ENCODE peak calls at places on chromosomes 6 and 20, in eight cellular contexts. L is nephron progenitor cell, K is HCT116, Q is GM20000, P is GM13977, D is left ventricle myocardium inferior, R is epithelial cell of esophagus, I is fibroblast of lung. E is an unnamed sample.

GRCh38 chr6:74113901-74114300 is 417.9 kb downstream of the CD109 start:
- DNase-seq in I (no peak), P (no peak), K (no peak), Q (no peak), D (no peak), L (no peak), R (no peak), E (no peak)

GRCh38 chr6:156533860-156534580 is 243.2 kb upstream of the ARID1B start:
- DNase-seq in I (no peak), P (no peak), Q (no peak), D (no peak), L (no peak), R (no peak), K (no peak), E (no peak)

GRCh38 chr6:92777146-92777740 is 642.1 kb downstream of the EPHA7 start:
- DNase-seq in R (peak; percentile 62), Q (no peak), D (no peak), K (no peak), I (peak; percentile 68), P (peak; percentile 2), L (no peak), E (peak; percentile 49)

GRCh38 chr20:40265872-40266533 is 423.0 kb downstream of the MAFB start:
- DNase-seq in P (no peak), L (no peak), K (no peak), R (peak; percentile 57), Q (no peak), I (peak; percentile 67), D (no peak), E (peak; percentile 75)

GRCh38 chr6:160439751-160440150 is 91.6 kb downstream of the SLC22A3 start:
- DNase-seq in L (no peak), Q (no peak), R (no peak), K (no peak), P (no peak), I (no peak), D (no peak), E (no peak)

GRCh38 chr6:136989591-136990578 is 54.9 kb downstream of the IL20RA start:
- DNase-seq in L (peak; percentile 56), R (no peak), D (peak; percentile 48), Q (no peak), I (no peak), K (no peak), P (no peak), E (no peak)

GRCh38 chr6:148934534-148934933 is 187.7 kb downstream of the UST start:
- DNase-seq in R (peak; percentile 15), L (no peak), D (peak; percentile 28), P (no peak), K (no peak), I (peak; percentile 40), Q (no peak), E (no peak)

GRCh38 chr6:150320450-150320849 is 48.4 kb upstream of the IYD start:
- DNase-seq in Q (no peak), D (peak; percentile 73), L (no peak), K (no peak), R (no peak), P (no peak), I (peak; percentile 42), E (no peak)

DNA sequence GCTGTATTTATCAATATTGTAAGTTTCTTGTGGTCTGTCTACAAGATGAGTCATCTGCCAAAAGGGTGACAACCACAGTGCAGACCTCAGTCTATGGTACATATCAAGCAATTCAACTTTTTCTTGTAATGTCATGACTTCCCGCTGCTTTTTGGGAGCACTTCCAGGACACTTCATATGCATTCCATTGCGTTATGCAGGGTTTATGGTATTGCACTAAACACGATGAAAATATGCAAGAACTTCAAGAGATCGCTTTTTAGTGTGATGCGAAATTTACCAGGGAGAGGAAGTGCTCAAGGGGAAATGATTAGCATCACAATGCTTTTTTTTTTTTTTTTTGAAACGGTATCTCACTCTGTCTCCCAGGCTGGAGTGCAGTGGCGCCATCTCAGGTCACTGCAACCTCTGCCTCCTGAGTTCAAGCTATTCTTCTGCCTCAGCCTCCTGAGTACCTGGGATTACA is 166.5 kb downstream of the TFAP2A start:
- DNase-seq in L (no peak), Q (no peak), P (no peak), D (no peak), K (no peak), I (no peak), R (no peak), E (peak; percentile 85)
- TF ChIP-seq CTCF in L (no peak), Q (no peak), P (no peak), D (no peak), K (no peak), I (no peak), R (no peak), E (peak; percentile 26)

DNA sequence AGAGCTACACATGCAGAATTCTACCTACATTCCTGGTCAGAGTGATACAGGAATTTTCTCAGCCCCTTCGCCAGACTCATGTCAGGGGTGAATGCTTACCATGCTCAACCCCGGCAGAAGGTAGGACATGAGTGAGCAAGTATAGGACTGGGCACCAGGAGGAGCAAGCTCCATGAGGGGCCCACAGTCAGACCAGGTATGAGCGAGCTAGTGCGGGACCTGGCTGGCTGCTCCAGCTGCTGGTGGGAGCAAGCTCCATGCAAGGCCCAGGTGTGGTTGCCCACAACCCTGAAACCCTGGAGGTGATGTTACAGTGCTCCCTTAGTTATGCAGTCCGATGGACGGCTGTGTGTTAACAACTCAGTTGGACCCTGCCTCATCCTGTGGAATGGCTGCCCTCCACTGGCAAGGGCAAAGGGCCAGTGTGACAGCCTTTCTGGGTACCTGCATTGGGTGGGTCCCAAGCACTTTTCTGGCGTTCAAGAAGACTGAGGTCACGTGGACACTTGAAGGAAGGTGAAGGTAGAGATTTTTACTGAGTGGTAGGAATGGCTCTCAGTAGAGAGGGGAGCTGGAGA is 503.5 kb upstream of the CITED2 start:
- DNase-seq in D (no peak), Q (no peak), P (no peak), R (no peak), I (no peak), K (no peak), L (no peak), E (no peak)
- TF ChIP-seq CTCF in D (no peak), Q (no peak), P (no peak), R (no peak), I (no peak), K (no peak), L (no peak), E (no peak)

DNA sequence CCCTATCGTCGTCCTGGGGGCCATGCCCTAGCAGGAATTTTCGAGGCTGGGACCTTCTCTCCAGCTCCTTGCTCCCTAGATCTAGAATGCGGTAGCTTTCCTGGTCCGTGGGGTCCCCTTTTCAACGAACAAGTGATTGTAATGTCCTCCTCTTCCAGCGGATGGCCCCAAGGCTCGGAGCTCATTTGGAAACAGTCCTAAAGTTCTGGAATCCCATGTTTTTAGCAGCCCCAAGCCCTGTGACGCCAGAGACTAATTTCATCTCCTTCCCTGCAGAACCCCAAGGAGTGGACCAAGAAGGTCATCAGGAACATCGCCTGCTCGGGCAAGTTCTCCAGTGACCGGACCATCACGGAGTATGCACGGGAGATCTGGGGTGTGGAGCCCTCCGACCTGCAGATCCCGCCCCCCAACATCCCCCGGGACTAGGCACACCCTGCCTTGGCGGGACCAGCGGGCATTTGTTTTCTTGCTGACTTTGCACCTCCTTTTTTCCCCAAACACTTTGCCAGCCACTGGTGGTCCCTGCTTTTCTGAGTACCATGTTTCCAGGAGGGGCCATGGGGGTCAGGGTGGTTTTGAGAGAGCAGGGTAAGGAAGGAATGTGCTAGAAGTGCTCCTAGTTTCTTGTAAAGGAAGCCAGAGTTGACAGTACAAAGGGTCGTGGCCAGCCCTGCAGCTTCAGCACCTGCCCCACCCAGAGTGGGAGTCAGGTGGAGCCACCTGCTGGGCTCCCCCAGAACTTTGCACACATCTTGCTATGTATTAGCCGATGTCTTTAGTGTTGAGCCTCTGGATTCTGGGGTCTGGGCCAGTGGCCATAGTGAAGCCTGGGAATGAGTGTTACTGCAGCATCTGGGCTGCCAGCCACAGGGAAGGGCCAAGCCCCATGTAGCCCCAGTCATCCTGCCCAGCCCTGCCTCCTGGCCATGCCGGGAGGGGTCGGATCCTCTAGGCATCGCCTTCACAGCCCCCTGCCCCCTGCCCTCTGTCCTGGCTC is 48.5 kb downstream of the PYGB start:
- DNase-seq in R (peak; percentile 22), K (no peak), L (no peak), I (peak; percentile 49), D (no peak), P (peak; percentile 68), Q (peak; percentile 60), E (peak; percentile 31)
- TF ChIP-seq CTCF in R (peak; percentile 44), K (peak; percentile 22), L (peak; percentile 8), I (peak; percentile 35), D (peak; percentile 52), P (peak; percentile 46), Q (no peak), E (no peak)

GRCh38 chr20:44705364-44706094 is 9.6 kb upstream of the CCN5 start:
- DNase-seq in D (no peak), K (no peak), L (no peak), R (no peak), I (no peak), Q (no peak), P (no peak), E (no peak)

GRCh38 chr20:44709797-44710196 is 5.4 kb upstream of the CCN5 start:
- DNase-seq in Q (no peak), L (no peak), I (no peak), K (no peak), D (no peak), R (no peak), P (no peak), E (no peak)

GRCh38 chr20:44709380-44709779 is 5.8 kb upstream of the CCN5 start:
- DNase-seq in D (no peak), Q (no peak), R (no peak), P (no peak), L (no peak), K (no peak), I (no peak), E (no peak)

GRCh38 chr20:44706371-44707258 is 8.6 kb upstream of the CCN5 start:
- DNase-seq in P (no peak), Q (no peak), D (peak; percentile 52), R (no peak), I (no peak), L (no peak), K (no peak), E (no peak)

DNA sequence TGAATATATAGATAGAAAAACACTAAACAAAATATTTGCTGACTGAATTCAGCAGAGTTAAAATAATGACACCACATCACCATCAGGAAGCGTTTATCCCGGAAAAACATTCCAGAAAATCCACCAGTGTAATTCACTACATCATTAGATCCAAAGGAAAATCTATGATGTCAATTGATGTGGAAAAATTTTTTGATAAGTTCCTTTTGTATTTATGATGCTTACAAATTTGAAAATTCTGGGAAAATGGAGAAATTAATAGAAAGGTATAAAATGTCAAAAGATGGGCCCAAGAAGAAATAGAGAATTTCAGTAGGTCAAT is 7.9 kb upstream of the CCN5 start:
- DNase-seq in K (no peak), L (no peak), D (no peak), I (no peak), R (no peak), P (no peak), Q (no peak), E (no peak)
- TF ChIP-seq CTCF in K (no peak), L (no peak), D (no peak), I (no peak), R (no peak), P (no peak), Q (no peak), E (no peak)

DNA sequence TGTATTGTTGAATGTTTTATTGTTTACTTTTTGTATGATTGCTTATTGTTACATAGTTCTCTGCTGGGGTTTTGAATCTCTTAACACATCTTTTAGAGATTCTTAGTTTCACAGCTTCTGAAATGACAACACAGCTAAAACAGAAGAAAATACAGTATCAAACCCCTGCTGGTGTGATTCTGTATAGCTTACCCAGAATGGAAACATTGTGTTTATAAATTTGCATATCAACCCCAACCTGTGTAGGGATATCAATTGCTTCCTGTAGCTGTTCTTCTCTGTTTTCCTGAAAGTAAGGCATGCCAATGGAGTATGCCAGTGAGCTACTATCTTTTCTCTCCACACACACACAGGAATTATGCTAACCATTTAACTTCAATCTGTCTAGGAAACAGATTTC is 64.3 kb upstream of the ID4 start:
- DNase-seq in D (no peak), I (no peak), L (no peak), R (no peak), P (no peak), K (no peak), Q (no peak), E (no peak)
- TF ChIP-seq CTCF in D (no peak), I (no peak), L (no peak), R (peak; percentile 3), P (no peak), K (no peak), Q (no peak), E (no peak)